ENCODE peak calls at places on chromosomes 12 and 14, in ten cellular contexts. Z, D, Q, X, V, P, K, O, W and B are unnamed samples.

GRCh38 chr14:69606258-69606657 is 5.1 kb upstream of the SUSD6 start:
- DNase-seq in Z (no peak), D (no peak), Q (no peak), X (no peak), V (no peak), P (no peak), K (peak; percentile 93), O (peak; percentile 81), W (peak; percentile 56), B (peak; percentile 87)

GRCh38 chr14:94598816-94599655 is 13.2 kb upstream of the SERPINA3 start:
- DNase-seq in Z (peak; percentile 81), D (peak; percentile 62), Q (peak; percentile 79), X (peak; percentile 96), V (peak; percentile 96), P (peak; percentile 94), K (peak; percentile 90), O (peak; percentile 100), W (peak; percentile 76), B (peak; percentile 64)

GRCh38 chr14:61569308-61569707 is 126.0 kb upstream of the HIF1A start:
- DNase-seq in Z (no peak), D (no peak), Q (no peak), X (no peak), V (no peak), P (no peak), K (no peak), O (no peak), W (no peak), B (no peak)

GRCh38 chr14:39203659-39204606 is 28.9 kb downstream of the PNN start:
- DNase-seq in Z (no peak), D (no peak), Q (no peak), X (no peak), V (peak; percentile 93), P (no peak), K (no peak), O (peak; percentile 70), W (peak; percentile 83), B (peak; percentile 85)

GRCh38 chr12:5173511-5174011 is 129.9 kb downstream of the KCNA5 start:
- DNase-seq in Z (peak; percentile 64), D (no peak), Q (no peak), X (no peak), V (no peak), P (no peak), K (peak; percentile 76), O (no peak), W (no peak), B (no peak)

GRCh38 chr12:106170285-106170684 is 31.5 kb upstream of the NUAK1 start:
- DNase-seq in Z (peak; percentile 69), D (no peak), Q (no peak), X (no peak), V (no peak), P (no peak), K (no peak), O (no peak), W (no peak), B (no peak)

GRCh38 chr14:100873083-100873482 is 30.4 kb downstream of the RTL1 start:
- DNase-seq in Z (peak; percentile 13), D (no peak), Q (no peak), X (no peak), V (peak; percentile 49), P (no peak), K (no peak), O (no peak), W (no peak), B (peak; percentile 9)

GRCh38 chr12:79933580-79934264 is 1.2 kb downstream of the PPP1R12A start:
- DNase-seq in Z (no peak), D (no peak), Q (no peak), X (no peak), V (no peak), P (no peak), K (no peak), O (no peak), W (peak; percentile 11), B (no peak)

GRCh38 chr12:4144676-4145075 is 128.9 kb upstream of the CCND2 start:
- DNase-seq in Z (no peak), D (no peak), Q (no peak), X (no peak), V (no peak), P (no peak), K (no peak), O (no peak), W (no peak), B (no peak)

GRCh38 chr12:4143909-4144308 is 129.7 kb upstream of the CCND2 start:
- DNase-seq in Z (no peak), D (no peak), Q (no peak), X (no peak), V (no peak), P (no peak), K (peak; percentile 18), O (peak; percentile 20), W (no peak), B (no peak)

GRCh38 chr12:4145990-4146859 is 127.3 kb upstream of the CCND2 start:
- DNase-seq in Z (no peak), D (no peak), Q (no peak), X (no peak), V (no peak), P (no peak), K (no peak), O (no peak), W (no peak), B (peak; percentile 21)

GRCh38 chr12:4148418-4149056 is 125.0 kb upstream of the CCND2 start:
- DNase-seq in Z (peak; percentile 74), D (no peak), Q (peak; percentile 45), X (no peak), V (no peak), P (no peak), K (no peak), O (no peak), W (peak; percentile 80), B (no peak)

DNA sequence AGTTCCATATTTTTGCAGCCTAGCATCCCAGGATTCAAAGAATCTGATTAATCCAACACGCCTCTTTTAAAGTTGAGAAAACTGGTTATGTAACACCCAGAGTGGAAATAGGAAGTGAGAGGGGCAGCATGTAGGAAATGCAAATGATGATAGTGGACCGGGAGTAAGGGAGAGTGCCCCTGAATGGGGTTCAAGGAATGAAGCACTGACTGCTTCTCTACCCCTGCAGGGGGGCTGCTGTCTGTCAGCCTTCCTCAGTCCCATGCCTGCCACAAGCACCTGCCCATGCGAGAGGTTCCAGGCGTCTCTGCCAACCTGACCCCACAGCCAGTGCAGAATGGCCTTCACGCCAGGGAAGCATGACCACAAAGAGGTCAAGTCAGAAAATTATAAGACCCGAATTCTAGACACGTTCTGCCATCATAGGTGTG is 126.5 kb upstream of the CCND2 start:
- DNase-seq in Z (no peak), D (no peak), Q (no peak), X (no peak), V (no peak), P (no peak), K (no peak), O (no peak), W (no peak), B (no peak)
- H3K4me1 ChIP-seq in Z (no peaks in the 10 kb centered on the region), D (no peaks in the 10 kb centered on the region), Q (no peaks in the 10 kb centered on the region), X (no peaks in the 10 kb centered on the region), V (no peaks in the 10 kb centered on the region), P (no peaks in the 10 kb centered on the region), K (no peaks in the 10 kb centered on the region), O (no peaks in the 10 kb centered on the region), W (no peaks in the 10 kb centered on the region), B (no peaks in the 10 kb centered on the region)

GRCh38 chr12:69708649-69709048 is 9.5 kb upstream of the BEST3 start:
- DNase-seq in Z (no peak), D (no peak), Q (no peak), X (no peak), V (no peak), P (no peak), K (no peak), O (no peak), W (no peak), B (no peak)
- TF ChIP-seq CTCF in Z (no peak), D (no peak), Q (no peak), X (no peak), V (no peak), P (no peak), K (no peak), O (no peak), W (no peak), B (no peak)

GRCh38 chr14:52919971-52920370 is 30.9 kb downstream of the FERMT2 start:
- DNase-seq in Z (no peak), D (no peak), Q (no peak), X (no peak), V (no peak), P (no peak), K (no peak), O (no peak), W (no peak), B (no peak)

GRCh38 chr14:52922059-52922458 is 28.8 kb downstream of the FERMT2 start:
- DNase-seq in Z (no peak), D (no peak), Q (no peak), X (no peak), V (no peak), P (no peak), K (no peak), O (no peak), W (no peak), B (no peak)

GRCh38 chr14:52918486-52918885 is 32.4 kb downstream of the FERMT2 start:
- DNase-seq in Z (no peak), D (no peak), Q (no peak), X (no peak), V (no peak), P (no peak), K (no peak), O (no peak), W (no peak), B (no peak)

GRCh38 chr14:52914295-52914694 is 36.6 kb downstream of the FERMT2 start:
- DNase-seq in Z (no peak), D (no peak), Q (no peak), X (no peak), V (no peak), P (no peak), K (no peak), O (no peak), W (no peak), B (no peak)

DNA sequence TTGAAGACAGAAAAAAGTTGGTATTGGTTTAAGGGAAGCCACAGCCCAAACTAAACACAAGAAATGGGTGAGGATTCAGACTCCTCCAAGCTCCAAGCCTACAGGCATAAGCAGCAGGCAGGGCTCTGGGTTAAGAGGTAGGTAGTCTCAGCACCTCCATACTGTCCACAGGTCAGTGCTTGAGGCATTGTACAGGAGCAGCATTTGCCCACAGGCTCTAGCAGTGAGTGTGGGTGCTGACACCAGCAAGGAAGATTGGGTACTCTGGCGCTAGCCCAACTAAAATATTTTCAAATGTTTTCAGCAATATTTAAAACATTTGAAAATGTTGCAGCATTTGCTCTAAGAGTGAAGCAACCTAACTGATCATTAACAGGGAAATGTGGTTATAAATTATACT is 33.1 kb downstream of the FERMT2 start:
- DNase-seq in Z (no peak), D (no peak), Q (no peak), X (no peak), V (no peak), P (no peak), K (peak; percentile 63), O (no peak), W (no peak), B (no peak)
- H3K4me1 ChIP-seq in Z (peaks cover 53% of the 10 kb centered on the region), D (peaks cover 13% of the 10 kb centered on the region), Q (peaks cover 58% of the 10 kb centered on the region), X (peaks cover 13% of the 10 kb centered on the region), V (peaks cover 54% of the 10 kb centered on the region), P (peaks cover 33% of the 10 kb centered on the region), K (no peaks in the 10 kb centered on the region), O (peaks cover 35% of the 10 kb centered on the region), W (peaks cover 16% of the 10 kb centered on the region), B (peaks cover 18% of the 10 kb centered on the region)

GRCh38 chr12:69510176-69510827 is 40.1 kb downstream of the FRS2 start:
- DNase-seq in Z (no peak), D (no peak), Q (no peak), X (peak; percentile 19), V (no peak), P (peak; percentile 27), K (no peak), O (no peak), W (no peak), B (no peak)

GRCh38 chr12:69508581-69508980 is 38.4 kb downstream of the FRS2 start:
- DNase-seq in Z (no peak), D (no peak), Q (no peak), X (no peak), V (no peak), P (no peak), K (no peak), O (no peak), W (no peak), B (no peak)

GRCh38 chr12:69509308-69509736 is 39.1 kb downstream of the FRS2 start:
- DNase-seq in Z (no peak), D (no peak), Q (no peak), X (no peak), V (no peak), P (no peak), K (no peak), O (no peak), W (no peak), B (no peak)

GRCh38 chr12:69511016-69511415 is 40.8 kb downstream of the FRS2 start:
- DNase-seq in Z (no peak), D (no peak), Q (no peak), X (no peak), V (no peak), P (no peak), K (no peak), O (no peak), W (no peak), B (no peak)

GRCh38 chr12:69508091-69508490 is 37.9 kb downstream of the FRS2 start:
- DNase-seq in Z (no peak), D (no peak), Q (no peak), X (no peak), V (no peak), P (no peak), K (no peak), O (no peak), W (no peak), B (no peak)
- TF ChIP-seq CTCF in Z (no peak), D (no peak), Q (no peak), X (no peak), V (no peak), P (no peak), K (no peak), O (no peak), W (no peak), B (no peak)